ENCODE peak calls at places on chromosome 1, in nine cellular contexts. One of them, this sample, is unnamed.

GRCh38 chr1:55800503-55800902 is 585.3 kb upstream of the USP24 start:
- DNase-seq in Panc1: no peak
- DNase-seq in breast epithelium: no peak
- DNase-seq in HL-60: no peak
- DNase-seq in HCT116: no peak
- DNase-seq in HepG2: no peak
- DNase-seq in sigmoid colon: no peak
- DNase-seq in prostate gland: no peak
- DNase-seq in esophagus muscularis mucosa: no peak
- DNase-seq in this sample: no peak

GRCh38 chr1:160363010-160363409 is 3.9 kb upstream of the NHLH1 start:
- DNase-seq in Panc1: no peak
- DNase-seq in breast epithelium: no peak
- DNase-seq in HL-60: no peak
- DNase-seq in HCT116: no peak
- DNase-seq in HepG2: no peak
- DNase-seq in sigmoid colon: no peak
- DNase-seq in prostate gland: no peak
- DNase-seq in esophagus muscularis mucosa: no peak
- DNase-seq in this sample: no peak

GRCh38 chr1:161486806-161487482 is 18.3 kb upstream of the FCGR2A start:
- DNase-seq in Panc1: peak; percentile 38
- DNase-seq in breast epithelium: no peak
- DNase-seq in HL-60: peak; percentile 70
- DNase-seq in HCT116: peak; percentile 64
- DNase-seq in HepG2: peak; percentile 32
- DNase-seq in sigmoid colon: no peak
- DNase-seq in prostate gland: no peak
- DNase-seq in esophagus muscularis mucosa: no peak
- DNase-seq in this sample: no peak

GRCh38 chr1:178161516-178161915 is 67.6 kb downstream of the RASAL2 start:
- DNase-seq in Panc1: no peak
- DNase-seq in breast epithelium: no peak
- DNase-seq in HL-60: no peak
- DNase-seq in HCT116: no peak
- DNase-seq in HepG2: no peak
- DNase-seq in sigmoid colon: no peak
- DNase-seq in prostate gland: no peak
- DNase-seq in esophagus muscularis mucosa: no peak
- DNase-seq in this sample: no peak

GRCh38 chr1:53982034-53982761 is 35.8 kb downstream of the LDLRAD1 start:
- DNase-seq in Panc1: no peak
- DNase-seq in breast epithelium: no peak
- DNase-seq in HL-60: peak; percentile 71
- DNase-seq in HCT116: no peak
- DNase-seq in HepG2: peak; percentile 79
- DNase-seq in sigmoid colon: no peak
- DNase-seq in prostate gland: peak; percentile 24
- DNase-seq in esophagus muscularis mucosa: no peak
- DNase-seq in this sample: no peak

GRCh38 chr1:213435715-213436114 is 384.7 kb downstream of the RPS6KC1 start:
- DNase-seq in Panc1: no peak
- DNase-seq in breast epithelium: no peak
- DNase-seq in HL-60: no peak
- DNase-seq in HCT116: no peak
- DNase-seq in HepG2: no peak
- DNase-seq in sigmoid colon: no peak
- DNase-seq in prostate gland: no peak
- DNase-seq in esophagus muscularis mucosa: peak; percentile 21
- DNase-seq in this sample: no peak

GRCh38 chr1:165834229-165834628 is 6.8 kb downstream of the UCK2 start:
- DNase-seq in Panc1: no peak
- DNase-seq in breast epithelium: no peak
- DNase-seq in HL-60: no peak
- DNase-seq in HCT116: no peak
- DNase-seq in HepG2: no peak
- DNase-seq in sigmoid colon: no peak
- DNase-seq in prostate gland: no peak
- DNase-seq in esophagus muscularis mucosa: no peak
- DNase-seq in this sample: no peak

GRCh38 chr1:4801192-4801924 is 146.9 kb downstream of the AJAP1 start:
- DNase-seq in Panc1: no peak
- DNase-seq in breast epithelium: no peak
- DNase-seq in HL-60: no peak
- DNase-seq in HCT116: no peak
- DNase-seq in HepG2: no peak
- DNase-seq in sigmoid colon: peak; percentile 93
- DNase-seq in prostate gland: no peak
- DNase-seq in esophagus muscularis mucosa: no peak
- DNase-seq in this sample: no peak

GRCh38 chr1:6884652-6885153 is 99.4 kb downstream of the CAMTA1 start:
- DNase-seq in Panc1: no peak
- DNase-seq in breast epithelium: no peak
- DNase-seq in HL-60: no peak
- DNase-seq in HCT116: no peak
- DNase-seq in HepG2: peak; percentile 20
- DNase-seq in sigmoid colon: no peak
- DNase-seq in prostate gland: no peak
- DNase-seq in esophagus muscularis mucosa: no peak
- DNase-seq in this sample: no peak

GRCh38 chr1:6888870-6889269 is 103.6 kb downstream of the CAMTA1 start:
- DNase-seq in Panc1: no peak
- DNase-seq in breast epithelium: no peak
- DNase-seq in HL-60: no peak
- DNase-seq in HCT116: no peak
- DNase-seq in HepG2: no peak
- DNase-seq in sigmoid colon: no peak
- DNase-seq in prostate gland: no peak
- DNase-seq in esophagus muscularis mucosa: no peak
- DNase-seq in this sample: no peak

GRCh38 chr1:6890686-6891085 is 105.4 kb downstream of the CAMTA1 start:
- DNase-seq in Panc1: no peak
- DNase-seq in breast epithelium: no peak
- DNase-seq in HL-60: no peak
- DNase-seq in HCT116: no peak
- DNase-seq in HepG2: no peak
- DNase-seq in sigmoid colon: no peak
- DNase-seq in prostate gland: no peak
- DNase-seq in esophagus muscularis mucosa: no peak
- DNase-seq in this sample: no peak

GRCh38 chr1:6889875-6890480 is 104.7 kb downstream of the CAMTA1 start:
- DNase-seq in Panc1: peak; percentile 39
- DNase-seq in breast epithelium: no peak
- DNase-seq in HL-60: peak; percentile 48
- DNase-seq in HCT116: peak; percentile 44
- DNase-seq in HepG2: peak; percentile 66
- DNase-seq in sigmoid colon: no peak
- DNase-seq in prostate gland: peak; percentile 35
- DNase-seq in esophagus muscularis mucosa: no peak
- DNase-seq in this sample: peak; percentile 65

DNA sequence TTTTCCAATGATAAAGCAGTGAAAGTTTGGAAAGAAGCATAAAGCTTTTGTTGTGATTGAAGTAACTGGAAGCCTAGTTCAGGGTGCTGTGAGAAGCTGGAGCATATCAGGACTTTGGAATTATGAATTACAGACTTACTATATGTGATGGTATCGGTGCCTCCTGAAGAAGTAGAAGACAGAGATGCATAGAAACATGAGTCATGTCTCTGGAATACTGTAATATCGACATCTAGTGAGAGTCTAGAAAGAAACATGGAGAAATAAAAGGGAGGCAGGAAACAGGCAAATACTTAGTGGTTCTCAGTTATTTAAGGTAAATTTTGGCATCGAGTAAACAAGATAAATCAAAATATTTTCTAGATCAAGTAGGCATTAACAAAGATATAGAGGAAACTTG is 103.0 kb downstream of the CAMTA1 start:
- DNase-seq in Panc1: no peak
- DNase-seq in breast epithelium: no peak
- DNase-seq in HL-60: no peak
- DNase-seq in HCT116: no peak
- DNase-seq in HepG2: no peak
- DNase-seq in sigmoid colon: no peak
- DNase-seq in prostate gland: no peak
- DNase-seq in esophagus muscularis mucosa: no peak
- DNase-seq in this sample: no peak
- TF ChIP-seq CTCF in Panc1: no peak
- TF ChIP-seq CTCF in breast epithelium: no peak
- TF ChIP-seq CTCF in HL-60: no peak
- TF ChIP-seq CTCF in HCT116: no peak
- TF ChIP-seq CTCF in HepG2: no peak
- TF ChIP-seq CTCF in sigmoid colon: no peak
- TF ChIP-seq CTCF in prostate gland: no peak
- TF ChIP-seq CTCF in esophagus muscularis mucosa: no peak
- TF ChIP-seq CTCF in this sample: no peak

GRCh38 chr1:100483230-100483629 is 54.7 kb upstream of the GPR88 start:
- DNase-seq in Panc1: no peak
- DNase-seq in breast epithelium: no peak
- DNase-seq in HL-60: no peak
- DNase-seq in HCT116: no peak
- DNase-seq in HepG2: no peak
- DNase-seq in sigmoid colon: no peak
- DNase-seq in prostate gland: no peak
- DNase-seq in esophagus muscularis mucosa: no peak
- DNase-seq in this sample: no peak

GRCh38 chr1:100482167-100482566 is 55.8 kb upstream of the GPR88 start:
- DNase-seq in Panc1: no peak
- DNase-seq in breast epithelium: no peak
- DNase-seq in HL-60: no peak
- DNase-seq in HCT116: no peak
- DNase-seq in HepG2: no peak
- DNase-seq in sigmoid colon: no peak
- DNase-seq in prostate gland: no peak
- DNase-seq in esophagus muscularis mucosa: no peak
- DNase-seq in this sample: no peak

GRCh38 chr1:100482748-100483147 is 55.2 kb upstream of the GPR88 start:
- DNase-seq in Panc1: no peak
- DNase-seq in breast epithelium: no peak
- DNase-seq in HL-60: no peak
- DNase-seq in HCT116: no peak
- DNase-seq in HepG2: no peak
- DNase-seq in sigmoid colon: no peak
- DNase-seq in prostate gland: no peak
- DNase-seq in esophagus muscularis mucosa: no peak
- DNase-seq in this sample: no peak

GRCh38 chr1:100479620-100480338 is 58.2 kb upstream of the GPR88 start:
- DNase-seq in Panc1: no peak
- DNase-seq in breast epithelium: no peak
- DNase-seq in HL-60: no peak
- DNase-seq in HCT116: no peak
- DNase-seq in HepG2: peak; percentile 63
- DNase-seq in sigmoid colon: no peak
- DNase-seq in prostate gland: no peak
- DNase-seq in esophagus muscularis mucosa: no peak
- DNase-seq in this sample: no peak

DNA sequence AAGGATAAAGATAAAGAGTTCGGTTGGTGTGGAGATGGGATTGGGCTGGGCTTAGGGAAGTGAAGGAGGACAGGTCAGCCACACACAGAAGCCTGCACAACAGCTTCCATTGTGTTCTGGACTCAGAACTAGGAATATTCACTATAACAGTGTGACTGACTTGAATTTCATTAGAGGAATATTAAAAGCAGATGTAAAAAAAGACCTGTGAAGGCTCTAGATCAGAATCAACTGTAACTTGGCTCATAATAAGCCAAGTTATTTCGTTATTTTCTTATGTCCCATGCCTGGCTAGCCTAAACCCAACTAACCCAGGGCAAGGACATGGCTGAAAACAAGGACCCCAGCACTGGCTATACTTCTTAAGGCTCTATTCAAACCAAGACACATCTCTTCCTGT is 56.6 kb upstream of the GPR88 start:
- DNase-seq in Panc1: no peak
- DNase-seq in breast epithelium: no peak
- DNase-seq in HL-60: no peak
- DNase-seq in HCT116: no peak
- DNase-seq in HepG2: no peak
- DNase-seq in sigmoid colon: no peak
- DNase-seq in prostate gland: no peak
- DNase-seq in esophagus muscularis mucosa: no peak
- DNase-seq in this sample: no peak
- TF ChIP-seq POLR2AphosphoS5 in Panc1: no peak
- TF ChIP-seq POLR2AphosphoS5 in breast epithelium: no peak
- TF ChIP-seq POLR2AphosphoS5 in HL-60: no peak
- TF ChIP-seq POLR2AphosphoS5 in HCT116: no peak
- TF ChIP-seq POLR2AphosphoS5 in HepG2: no peak
- TF ChIP-seq POLR2AphosphoS5 in sigmoid colon: no peak
- TF ChIP-seq POLR2AphosphoS5 in prostate gland: no peak
- TF ChIP-seq POLR2AphosphoS5 in esophagus muscularis mucosa: no peak
- TF ChIP-seq POLR2AphosphoS5 in this sample: no peak

DNA sequence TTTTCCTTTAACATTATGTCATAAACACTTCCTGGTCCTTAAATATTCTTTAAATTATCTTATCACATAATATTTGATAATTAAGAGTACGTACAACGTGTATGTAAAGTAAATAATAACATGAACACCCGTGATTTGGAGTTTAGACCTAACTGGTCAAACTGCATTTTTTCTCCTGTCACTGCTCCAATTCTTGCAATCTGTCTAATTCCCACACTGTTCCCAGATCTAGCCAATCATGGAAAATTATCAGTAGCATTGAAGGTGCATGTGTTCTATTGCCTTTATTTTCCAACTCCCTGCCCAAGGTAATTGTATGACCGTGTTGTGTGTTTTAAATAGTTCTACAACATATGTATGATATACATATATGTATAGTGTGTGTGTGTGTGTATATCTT is 2.1 kb upstream of the PM20D1 start:
- DNase-seq in Panc1: no peak
- DNase-seq in breast epithelium: no peak
- DNase-seq in HL-60: no peak
- DNase-seq in HCT116: no peak
- DNase-seq in HepG2: no peak
- DNase-seq in sigmoid colon: no peak
- DNase-seq in prostate gland: no peak
- DNase-seq in esophagus muscularis mucosa: no peak
- DNase-seq in this sample: no peak
- TF ChIP-seq CTCF in Panc1: no peak
- TF ChIP-seq CTCF in breast epithelium: no peak
- TF ChIP-seq CTCF in HL-60: no peak
- TF ChIP-seq CTCF in HCT116: no peak
- TF ChIP-seq CTCF in HepG2: no peak
- TF ChIP-seq CTCF in sigmoid colon: no peak
- TF ChIP-seq CTCF in prostate gland: no peak
- TF ChIP-seq CTCF in esophagus muscularis mucosa: no peak
- TF ChIP-seq CTCF in this sample: no peak

DNA sequence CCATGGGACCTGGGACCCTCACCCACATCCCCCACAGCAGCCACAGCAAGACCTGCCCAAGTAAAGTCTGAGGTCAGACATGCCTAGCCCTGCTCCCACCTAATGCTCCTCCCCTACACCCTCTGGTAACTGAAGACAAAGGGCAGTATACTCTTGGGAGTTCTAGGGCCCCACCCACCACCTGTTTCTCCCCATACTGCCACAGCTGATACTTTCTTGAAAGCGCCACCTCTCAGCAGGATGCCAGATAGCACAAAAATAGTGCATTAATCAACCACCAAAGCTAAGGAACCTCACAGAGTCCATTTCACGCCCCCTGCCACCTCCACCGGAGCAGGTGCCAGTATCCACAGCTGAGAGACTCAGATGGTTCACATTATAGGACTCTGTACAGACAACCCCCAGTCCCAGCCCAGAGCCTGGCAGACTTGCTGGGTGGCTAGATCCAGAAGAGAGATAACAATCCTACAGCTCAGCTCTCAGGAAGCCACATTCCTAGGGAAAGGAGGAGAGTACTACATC is 238.1 kb downstream of the LRRC40 start:
- DNase-seq in Panc1: no peak
- DNase-seq in breast epithelium: no peak
- DNase-seq in HL-60: no peak
- DNase-seq in HCT116: no peak
- DNase-seq in HepG2: no peak
- DNase-seq in sigmoid colon: no peak
- DNase-seq in prostate gland: no peak
- DNase-seq in esophagus muscularis mucosa: no peak
- DNase-seq in this sample: no peak
- TF ChIP-seq POLR2AphosphoS5 in Panc1: no peak
- TF ChIP-seq POLR2AphosphoS5 in breast epithelium: no peak
- TF ChIP-seq POLR2AphosphoS5 in HL-60: no peak
- TF ChIP-seq POLR2AphosphoS5 in HCT116: no peak
- TF ChIP-seq POLR2AphosphoS5 in HepG2: no peak
- TF ChIP-seq POLR2AphosphoS5 in sigmoid colon: no peak
- TF ChIP-seq POLR2AphosphoS5 in prostate gland: no peak
- TF ChIP-seq POLR2AphosphoS5 in esophagus muscularis mucosa: no peak
- TF ChIP-seq POLR2AphosphoS5 in this sample: no peak